ENCODE peak calls at places on chromosome X, in seven cellular contexts. One of them, this sample, is unnamed.

GRCh38 chrX:54074826-54075225 is 30.6 kb upstream of the PHF8 start:
- DNase-seq in hepatocyte: no peak
- DNase-seq in neural progenitor cell: no peak
- DNase-seq in GM23248: no peak
- DNase-seq in K562: no peak
- DNase-seq in GM23338: no peak
- DNase-seq in HepG2: no peak
- DNase-seq in this sample: no peak

GRCh38 chrX:23333842-23334535 is 660 bp upstream of the PTCHD1 start:
- DNase-seq in hepatocyte: peak; percentile 67
- DNase-seq in neural progenitor cell: peak; percentile 67
- DNase-seq in GM23248: no peak
- DNase-seq in K562: no peak
- DNase-seq in GM23338: peak; percentile 63
- DNase-seq in HepG2: no peak
- DNase-seq in this sample: no peak

GRCh38 chrX:150429577-150429976 is 66.5 kb downstream of the MAMLD1 start:
- DNase-seq in hepatocyte: no peak
- DNase-seq in neural progenitor cell: no peak
- DNase-seq in GM23248: peak; percentile 73
- DNase-seq in K562: no peak
- DNase-seq in GM23338: no peak
- DNase-seq in HepG2: no peak
- DNase-seq in this sample: peak; percentile 9

GRCh38 chrX:151402719-151403390 is 5.8 kb downstream of the VMA21 start:
- DNase-seq in hepatocyte: no peak
- DNase-seq in neural progenitor cell: no peak
- DNase-seq in GM23248: no peak
- DNase-seq in K562: no peak
- DNase-seq in GM23338: peak; percentile 16
- DNase-seq in HepG2: no peak
- DNase-seq in this sample: no peak

GRCh38 chrX:152733261-152733975 is at the start of the genes CSAG1 and MAGEA12:
- DNase-seq in hepatocyte: no peak
- DNase-seq in neural progenitor cell: no peak
- DNase-seq in GM23248: no peak
- DNase-seq in K562: peak; percentile 75
- DNase-seq in GM23338: no peak
- DNase-seq in HepG2: no peak
- DNase-seq in this sample: no peak

GRCh38 chrX:12210196-12210815 is 72.0 kb downstream of the FRMPD4 start:
- DNase-seq in hepatocyte: no peak
- DNase-seq in neural progenitor cell: no peak
- DNase-seq in GM23248: peak; percentile 48
- DNase-seq in K562: no peak
- DNase-seq in GM23338: no peak
- DNase-seq in HepG2: no peak
- DNase-seq in this sample: peak; percentile 50

GRCh38 chrX:94834226-94834625 is 1160.2 kb downstream of the FAM133A start:
- DNase-seq in hepatocyte: peak; percentile 10
- DNase-seq in neural progenitor cell: no peak
- DNase-seq in GM23248: no peak
- DNase-seq in K562: no peak
- DNase-seq in GM23338: no peak
- DNase-seq in HepG2: no peak
- DNase-seq in this sample: no peak

GRCh38 chrX:357693-358471 is 28.8 kb downstream of the PPP2R3B start:
- DNase-seq in hepatocyte: no peak
- DNase-seq in neural progenitor cell: no peak
- DNase-seq in GM23248: peak; percentile 51
- DNase-seq in K562: no peak
- DNase-seq in GM23338: no peak
- DNase-seq in HepG2: no peak
- DNase-seq in this sample: no peak

GRCh38 chrX:69231903-69232302 is 66.7 kb upstream of the PJA1 start:
- DNase-seq in hepatocyte: no peak
- DNase-seq in neural progenitor cell: no peak
- DNase-seq in GM23248: peak; percentile 17
- DNase-seq in K562: no peak
- DNase-seq in GM23338: no peak
- DNase-seq in HepG2: no peak
- DNase-seq in this sample: no peak

GRCh38 chrX:136336623-136337022 is 35.9 kb downstream of the ADGRG4 start:
- DNase-seq in hepatocyte: no peak
- DNase-seq in neural progenitor cell: no peak
- DNase-seq in GM23248: no peak
- DNase-seq in K562: no peak
- DNase-seq in GM23338: peak; percentile 36
- DNase-seq in HepG2: no peak
- DNase-seq in this sample: no peak

GRCh38 chrX:14865201-14865600 is 7.7 kb downstream of the FANCB start:
- DNase-seq in hepatocyte: no peak
- DNase-seq in neural progenitor cell: no peak
- DNase-seq in GM23248: peak; percentile 48
- DNase-seq in K562: no peak
- DNase-seq in GM23338: no peak
- DNase-seq in HepG2: no peak
- DNase-seq in this sample: no peak

GRCh38 chrX:106874075-106874474 is 29.1 kb downstream of the RIPPLY1 start:
- DNase-seq in hepatocyte: peak; percentile 44
- DNase-seq in neural progenitor cell: peak; percentile 12
- DNase-seq in GM23248: peak; percentile 50
- DNase-seq in K562: no peak
- DNase-seq in GM23338: peak; percentile 38
- DNase-seq in HepG2: peak; percentile 4
- DNase-seq in this sample: no peak

GRCh38 chrX:101385026-101385684 is 836 bp downstream of the BTK start:
- DNase-seq in hepatocyte: no peak
- DNase-seq in neural progenitor cell: no peak
- DNase-seq in GM23248: no peak
- DNase-seq in K562: no peak
- DNase-seq in GM23338: no peak
- DNase-seq in HepG2: no peak
- DNase-seq in this sample: no peak
- H3K79me2 ChIP-seq in hepatocyte: no peaks in the 10 kb centered on the region
- H3K79me2 ChIP-seq in neural progenitor cell: no peaks in the 10 kb centered on the region
- H3K79me2 ChIP-seq in GM23248: no peaks in the 10 kb centered on the region
- H3K79me2 ChIP-seq in K562: peaks cover 68% of the 10 kb centered on the region
- H3K79me2 ChIP-seq in GM23338: no peaks in the 10 kb centered on the region
- H3K79me2 ChIP-seq in HepG2: no peaks in the 10 kb centered on the region
- H3K79me2 ChIP-seq in this sample: no peaks in the 10 kb centered on the region

DNA sequence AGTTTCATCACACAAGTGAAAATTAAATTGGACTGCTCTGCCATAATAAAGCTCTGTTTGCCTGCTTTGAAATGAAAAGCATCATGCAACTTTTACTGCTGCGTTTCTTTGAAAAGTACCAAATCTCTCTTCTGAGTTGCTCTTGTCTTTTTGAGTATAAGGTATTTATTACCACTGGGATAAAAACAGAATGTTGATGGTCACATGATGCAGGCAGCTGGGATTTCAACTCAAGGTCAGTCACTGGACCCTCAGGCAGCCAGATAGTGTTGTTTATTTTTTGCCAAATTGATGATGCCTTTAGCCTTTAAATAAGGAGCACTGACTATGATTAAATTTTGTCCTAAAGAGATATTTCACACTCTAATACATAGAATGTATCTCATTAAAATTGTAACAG is 32.7 kb downstream of the DMD start:
- DNase-seq in hepatocyte: no peak
- DNase-seq in neural progenitor cell: no peak
- DNase-seq in GM23248: no peak
- DNase-seq in K562: no peak
- DNase-seq in GM23338: no peak
- DNase-seq in HepG2: no peak
- DNase-seq in this sample: no peak
- H2AFZ ChIP-seq in hepatocyte: no peak overlapping the region
- H2AFZ ChIP-seq in neural progenitor cell: no peak overlapping the region
- H2AFZ ChIP-seq in GM23248: no peak overlapping the region
- H2AFZ ChIP-seq in K562: no peak overlapping the region
- H2AFZ ChIP-seq in GM23338: no peak overlapping the region
- H2AFZ ChIP-seq in HepG2: no peak overlapping the region
- H2AFZ ChIP-seq in this sample: no peak overlapping the region

DNA sequence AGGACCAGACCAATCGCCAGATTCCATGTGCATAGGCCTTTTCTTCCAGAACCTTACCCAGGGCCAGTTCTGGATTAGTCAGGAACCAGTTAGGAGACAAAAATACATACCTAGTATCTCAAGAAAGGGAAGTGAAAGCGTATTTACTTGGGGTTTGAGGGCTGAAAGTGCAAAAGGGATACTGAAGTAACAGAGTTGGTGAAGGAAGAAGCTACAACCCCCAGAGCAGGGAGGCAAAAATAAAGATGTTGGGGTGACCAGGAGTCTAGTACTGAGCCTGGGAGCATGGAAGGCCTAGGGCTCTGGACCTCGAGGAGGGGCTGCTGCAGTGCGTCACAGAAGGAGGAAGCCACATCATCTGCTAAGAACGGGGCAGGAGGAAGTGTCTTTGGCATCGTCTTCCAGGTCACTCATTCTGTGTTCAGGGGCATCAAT is 38.3 kb downstream of the TKTL1 start:
- DNase-seq in hepatocyte: no peak
- DNase-seq in neural progenitor cell: no peak
- DNase-seq in GM23248: no peak
- DNase-seq in K562: no peak
- DNase-seq in GM23338: no peak
- DNase-seq in HepG2: no peak
- DNase-seq in this sample: no peak
- H3K4me2 ChIP-seq in hepatocyte: no peak overlapping the region
- H3K4me2 ChIP-seq in neural progenitor cell: no peak overlapping the region
- H3K4me2 ChIP-seq in GM23248: no peak overlapping the region
- H3K4me2 ChIP-seq in K562: no peak overlapping the region
- H3K4me2 ChIP-seq in GM23338: no peak overlapping the region
- H3K4me2 ChIP-seq in HepG2: no peak overlapping the region
- H3K4me2 ChIP-seq in this sample: no peak overlapping the region

GRCh38 chrX:118729043-118729652 is 1.7 kb downstream of the IL13RA1 start:
- DNase-seq in hepatocyte: no peak
- DNase-seq in neural progenitor cell: no peak
- DNase-seq in GM23248: no peak
- DNase-seq in K562: no peak
- DNase-seq in GM23338: no peak
- DNase-seq in HepG2: no peak
- DNase-seq in this sample: no peak
- H3K79me2 ChIP-seq in hepatocyte: peaks cover 11% of the 10 kb centered on the region
- H3K79me2 ChIP-seq in neural progenitor cell: no peaks in the 10 kb centered on the region
- H3K79me2 ChIP-seq in GM23248: peaks cover 47% of the 10 kb centered on the region
- H3K79me2 ChIP-seq in K562: no peaks in the 10 kb centered on the region
- H3K79me2 ChIP-seq in GM23338: no peaks in the 10 kb centered on the region
- H3K79me2 ChIP-seq in HepG2: peaks cover 49% of the 10 kb centered on the region
- H3K79me2 ChIP-seq in this sample: peaks cover 2% of the 10 kb centered on the region

DNA sequence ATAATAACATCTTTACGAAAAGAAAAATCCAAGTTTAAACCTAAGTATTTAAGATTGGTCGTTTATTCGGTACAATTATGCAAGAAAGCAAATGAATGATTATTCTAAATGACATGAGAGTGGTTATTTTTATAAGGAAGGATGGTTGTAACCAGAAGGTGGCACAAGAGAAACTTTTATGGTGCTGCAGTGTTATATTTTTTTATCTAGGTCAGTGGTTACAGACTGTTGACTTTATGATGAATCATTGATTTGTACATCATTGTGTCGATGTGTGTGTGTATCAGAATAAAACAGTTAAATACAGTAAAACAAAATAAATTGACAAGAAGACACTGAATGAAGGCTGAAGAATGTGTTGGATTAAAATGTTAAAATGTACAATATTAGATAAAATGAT is 9.8 kb downstream of the DCAF8L2 start:
- DNase-seq in hepatocyte: no peak
- DNase-seq in neural progenitor cell: no peak
- DNase-seq in GM23248: peak; percentile 0
- DNase-seq in K562: no peak
- DNase-seq in GM23338: no peak
- DNase-seq in HepG2: peak; percentile 0
- DNase-seq in this sample: no peak
- H2AFZ ChIP-seq in hepatocyte: no peak overlapping the region
- H2AFZ ChIP-seq in neural progenitor cell: no peak overlapping the region
- H2AFZ ChIP-seq in GM23248: no peak overlapping the region
- H2AFZ ChIP-seq in K562: no peak overlapping the region
- H2AFZ ChIP-seq in GM23338: no peak overlapping the region
- H2AFZ ChIP-seq in HepG2: no peak overlapping the region
- H2AFZ ChIP-seq in this sample: no peak overlapping the region